ENCODE peak calls at places on chromosomes 5 and 9, in nine cellular contexts. G, P, L, H, K, U, R, X and V are unnamed samples.
A peak's percentile ranks its signal among the peaks of the same experiment; 100 is the strongest.

GRCh38 chr5:31407921-31408714 is 123.8 kb downstream of the DROSHA start:
- DNase-seq in G (no peak), P (no peak), L (no peak), H (no peak), K (no peak), U (no peak), R (no peak), X (no peak), V (no peak)

GRCh38 chr5:179840766-179841165 is 17.9 kb downstream of the MRNIP start:
- DNase-seq in G (no peak), P (no peak), L (no peak), H (no peak), K (no peak), U (no peak), R (no peak), X (no peak), V (no peak)

GRCh38 chr9:125805057-125805456 is 57.9 kb downstream of the PBX3 start:
- DNase-seq in G (no peak), P (no peak), L (no peak), H (no peak), K (no peak), U (no peak), R (no peak), X (peak; percentile 9), V (no peak)

GRCh38 chr9:75185585-75186170 is 97.4 kb downstream of the OSTF1 start:
- DNase-seq in G (peak; percentile 6), P (peak; percentile 13), L (no peak), H (no peak), K (peak; percentile 48), U (peak; percentile 69), R (no peak), X (peak; percentile 69), V (peak; percentile 21)

GRCh38 chr9:133818444-133818843 is 80.3 kb upstream of the SARDH start:
- DNase-seq in G (no peak), P (no peak), L (no peak), H (no peak), K (no peak), U (no peak), R (no peak), X (peak; percentile 42), V (no peak)

GRCh38 chr5:123700624-123701023 is 188.6 kb downstream of the CSNK1G3 start:
- DNase-seq in G (no peak), P (no peak), L (no peak), H (no peak), K (no peak), U (no peak), R (no peak), X (peak; percentile 27), V (no peak)

GRCh38 chr5:3310551-3311340 is 284.9 kb upstream of the IRX1 start:
- DNase-seq in G (no peak), P (peak; percentile 53), L (no peak), H (no peak), K (no peak), U (no peak), R (no peak), X (no peak), V (peak; percentile 84)

GRCh38 chr9:35658894-35659220 is 765 bp downstream of the CCDC107 start:
- DNase-seq in G (no peak), P (no peak), L (no peak), H (no peak), K (no peak), U (peak; percentile 28), R (no peak), X (peak; percentile 37), V (no peak)

GRCh38 chr9:70259512-70259802 is 679 bp downstream of the SMC5 start:
- DNase-seq in G (no peak), P (no peak), L (no peak), H (no peak), K (no peak), U (no peak), R (no peak), X (no peak), V (no peak)